ENCODE peak calls at places on chromosomes 1 and 21, in ten cellular contexts. M is dorsolateral prefrontal cortex; W is brain microvascular endothelial cell; G is Peyer's patch; B is GM13977; O is choroid plexus epithelial cell; S is CD4-positive, alpha-beta T cell; U is upper lobe of right lung; A is AG09319; C is heart left ventricle. L is an unnamed sample.
A peak's percentile ranks its signal among the peaks of the same experiment; 100 is the strongest.

GRCh38 chr1:198199105-198199504 is 42.3 kb downstream of the NEK7 start:
- DNase-seq in M (no peak), G (peak; percentile 59), S (no peak), U (no peak), W (no peak), B (no peak), C (no peak), A (no peak), O (no peak), L (no peak)

GRCh38 chr1:7613106-7613850 is 157.8 kb upstream of the VAMP3 start:
- DNase-seq in B (no peak), S (no peak), U (no peak), A (no peak), G (no peak), W (no peak), M (peak; percentile 54), O (no peak), C (no peak), L (no peak)

GRCh38 chr1:186465956-186466355 is 5.0 kb upstream of the PDC start:
- DNase-seq in M (no peak), W (no peak), B (no peak), U (no peak), O (no peak), A (no peak), S (no peak), G (no peak), C (no peak), L (no peak)

GRCh38 chr21:34526618-34527290 is 14.7 kb upstream of the KCNE1 start:
- DNase-seq in G (peak; percentile 83), A (peak; percentile 98), B (peak; percentile 38), S (no peak), C (peak; percentile 86), W (peak; percentile 99), M (peak; percentile 42), U (no peak), O (peak; percentile 100), L (no peak)

GRCh38 chr1:198269352-198269940 is 112.6 kb downstream of the NEK7 start:
- DNase-seq in U (no peak), M (no peak), A (no peak), O (no peak), G (no peak), C (no peak), B (no peak), S (no peak), W (no peak), L (no peak)

GRCh38 chr1:241902376-241903067 is 54.5 kb downstream of the EXO1 start:
- DNase-seq in C (no peak), M (no peak), W (peak; percentile 3), O (peak; percentile 43), A (no peak), U (no peak), S (no peak), G (no peak), B (no peak), L (no peak)

GRCh38 chr1:8437286-8437685 is 119.4 kb downstream of the SLC45A1 start:
- DNase-seq in A (no peak), S (no peak), O (no peak), U (no peak), C (no peak), G (no peak), W (no peak), M (no peak), B (no peak), L (no peak)

GRCh38 chr1:93349231-93350135 is 3.8 kb downstream of the DR1 start:
- DNase-seq in M (no peak), O (peak; percentile 43), W (no peak), B (no peak), G (no peak), U (no peak), A (no peak), S (no peak), C (no peak), L (no peak)

GRCh38 chr1:53964109-53964508 is 18.0 kb downstream of the LRRC42 start:
- DNase-seq in M (no peak), C (no peak), B (no peak), O (peak; percentile 39), G (no peak), W (no peak), A (no peak), U (no peak), S (no peak), L (no peak)

GRCh38 chr1:6384135-6384534 is 9.4 kb downstream of the ACOT7 start:
- DNase-seq in S (no peak), A (no peak), C (no peak), M (no peak), G (no peak), O (no peak), U (no peak), B (no peak), W (no peak), L (no peak)
- TF ChIP-seq CTCF in S (no peak), A (no peak), C (no peak), M (no peak), G (no peak), O (no peak), U (no peak), B (no peak), W (no peak), L (no peak)

GRCh38 chr1:169586067-169586394 is 250 bp downstream of the F5 start:
- DNase-seq in S (no peak), O (no peak), G (no peak), W (no peak), A (no peak), M (no peak), U (no peak), C (no peak), B (no peak), L (no peak)

GRCh38 chr1:169588112-169588511 is 1.8 kb upstream of the F5 start:
- DNase-seq in W (no peak), O (no peak), M (no peak), G (no peak), B (no peak), A (no peak), S (no peak), U (no peak), C (no peak), L (no peak)

GRCh38 chr1:169585184-169585583 is 1.1 kb downstream of the F5 start:
- DNase-seq in W (no peak), U (no peak), O (no peak), C (no peak), A (no peak), S (no peak), M (no peak), B (no peak), G (no peak), L (no peak)

GRCh38 chr1:169584483-169585144 is 1.7 kb downstream of the F5 start:
- DNase-seq in A (no peak), S (no peak), B (no peak), U (no peak), G (no peak), C (no peak), W (no peak), M (no peak), O (no peak), L (no peak)

DNA sequence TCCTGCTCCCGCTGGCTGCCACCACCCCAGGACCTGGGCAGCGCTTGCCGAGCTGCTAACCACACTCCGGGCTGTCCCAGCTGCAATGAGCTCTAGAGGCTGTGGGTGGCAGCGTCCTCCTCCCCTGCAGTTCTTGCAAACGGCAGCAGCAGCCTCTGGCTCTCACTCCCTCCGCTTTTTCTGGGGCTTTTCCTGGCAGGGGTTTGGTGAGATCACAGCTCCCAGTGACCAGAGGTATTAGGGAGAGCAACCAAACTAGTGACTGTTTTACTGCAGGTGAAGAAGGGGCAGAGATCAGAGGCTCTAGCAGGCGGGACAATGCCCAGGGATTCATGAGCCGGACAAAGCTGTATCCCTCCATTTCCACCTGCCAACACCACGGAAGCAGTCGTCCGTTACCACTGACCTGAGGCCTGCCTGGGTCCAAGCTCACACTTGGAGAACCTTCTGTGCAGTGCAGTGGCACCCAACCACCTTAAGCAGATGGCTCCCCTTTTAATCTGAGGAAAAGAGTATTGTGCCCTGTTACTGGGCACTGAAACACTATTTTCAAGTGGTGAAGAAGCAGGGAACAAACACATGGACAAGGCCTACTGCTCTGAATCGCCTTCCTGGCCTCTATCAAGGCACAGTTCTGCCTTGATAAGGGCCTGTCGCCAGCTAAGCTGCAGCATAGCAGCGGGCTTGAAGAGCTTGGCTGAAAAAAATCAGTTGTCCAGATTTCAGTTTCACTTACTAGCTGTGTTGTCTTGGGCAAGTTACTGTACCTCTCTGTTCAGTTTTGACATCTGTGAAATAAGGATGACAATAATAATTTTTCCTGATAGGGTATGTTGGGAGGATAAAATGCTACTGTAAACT is at the start of gene F5:
- DNase-seq in A (no peak), C (peak; percentile 75), O (peak; percentile 72), M (peak; percentile 74), U (peak; percentile 87), B (peak; percentile 47), S (peak; percentile 67), W (peak; percentile 59), G (peak; percentile 82), L (no peak)
- TF ChIP-seq CTCF in A (peak; percentile 49), C (peak; percentile 17), O (peak; percentile 72), M (peak; percentile 44), U (peak; percentile 57), B (peak; percentile 62), S (peak; percentile 71), W (peak; percentile 73), G (peak; percentile 55), L (peak; percentile 64)

GRCh38 chr1:163872067-163872466 is 550.3 kb downstream of the NUF2 start:
- DNase-seq in S (no peak), U (no peak), C (no peak), M (no peak), W (no peak), B (no peak), O (no peak), A (peak; percentile 31), G (no peak), L (no peak)

GRCh38 chr1:163875214-163875926 is 553.6 kb downstream of the NUF2 start:
- DNase-seq in G (peak; percentile 49), B (no peak), A (peak; percentile 96), W (peak; percentile 32), M (no peak), C (peak; percentile 30), S (no peak), O (no peak), U (no peak), L (no peak)

GRCh38 chr1:163875927-163876320 is 554.2 kb downstream of the NUF2 start:
- DNase-seq in G (no peak), O (peak; percentile 5), C (no peak), U (no peak), M (no peak), B (no peak), S (no peak), W (no peak), A (peak; percentile 89), L (no peak)

GRCh38 chr1:163876546-163876945 is 554.8 kb downstream of the NUF2 start:
- DNase-seq in C (no peak), M (no peak), S (no peak), O (no peak), G (no peak), B (no peak), W (no peak), A (no peak), U (no peak), L (no peak)

GRCh38 chr1:163874070-163874469 is 552.3 kb downstream of the NUF2 start:
- DNase-seq in A (no peak), S (no peak), O (no peak), M (no peak), U (no peak), C (no peak), B (no peak), G (no peak), W (no peak), L (no peak)
- TF ChIP-seq CTCF in A (peak; percentile 67), S (no peak), O (peak; percentile 41), M (no peak), U (no peak), C (no peak), B (peak; percentile 25), G (peak; percentile 20), W (peak; percentile 42), L (peak; percentile 36)

GRCh38 chr1:25804964-25805862 is 5.2 kb downstream of the SELENON start:
- DNase-seq in S (no peak), B (no peak), A (no peak), G (no peak), O (no peak), C (no peak), W (no peak), M (no peak), U (no peak), L (no peak)
- TF ChIP-seq CTCF in S (no peak), B (no peak), A (no peak), G (no peak), O (peak; percentile 16), C (no peak), W (peak; percentile 24), M (no peak), U (no peak), L (no peak)

L was measured in chondrocyte.